ENCODE peak calls at places on chromosomes 16 and 17, in four cellular contexts. N is Peyer's patch, Z is uterus, Q is neural progenitor cell. D is an unnamed sample.
A peak's percentile ranks its signal among the peaks of the same experiment; 100 is the strongest.

GRCh38 chr16:62064173-62064572 is 27.9 kb upstream of the CDH8 start:
- DNase-seq in N (no peak), Z (no peak), Q (no peak), D (no peak)

GRCh38 chr17:70313450-70313849 is 144.1 kb downstream of the KCNJ2 start:
- DNase-seq in N (no peak), Z (no peak), Q (no peak), D (no peak)

GRCh38 chr17:38658741-38659345 is 15.9 kb downstream of the EPOP start:
- DNase-seq in N (no peak), Z (no peak), Q (no peak), D (no peak)

GRCh38 chr17:73707358-73707757 is 63.1 kb upstream of the SDK2 start:
- DNase-seq in N (no peak), Z (no peak), Q (no peak), D (no peak)

GRCh38 chr17:62666801-62667591 is 39.5 kb downstream of the MRC2 start:
- DNase-seq in N (no peak), Z (no peak), Q (no peak), D (no peak)

GRCh38 chr17:82602986-82603385 is 45.3 kb downstream of the WDR45B start:
- DNase-seq in N (no peak), Z (no peak), Q (no peak), D (no peak)

GRCh38 chr17:37179893-37180292 is 195.9 kb upstream of the C17orf78 start:
- DNase-seq in N (no peak), Z (no peak), Q (no peak), D (no peak)

GRCh38 chr16:64365448-64365858 is 756.4 kb downstream of the CDH11 start:
- DNase-seq in N (no peak), Z (no peak), Q (no peak), D (no peak)

GRCh38 chr16:50495673-50496072 is 52.5 kb upstream of the NKD1 start:
- DNase-seq in N (no peak), Z (no peak), Q (no peak), D (no peak)

GRCh38 chr17:2262146-2262587 is 41.4 kb downstream of the SMG6 start:
- DNase-seq in N (peak; percentile 14), Z (no peak), Q (no peak), D (no peak)

GRCh38 chr16:88430524-88431446 is 22.3 kb upstream of the ZFPM1 start:
- DNase-seq in N (peak; percentile 80), Z (no peak), Q (no peak), D (peak; percentile 47)

GRCh38 chr16:53744449-53744848 is 40.5 kb downstream of the FTO start:
- DNase-seq in N (no peak), Z (no peak), Q (no peak), D (peak; percentile 59)

GRCh38 chr16:27174007-27174406 is 29.3 kb upstream of the KDM8 start:
- DNase-seq in N (peak; percentile 77), Z (no peak), Q (no peak), D (peak; percentile 22)

GRCh38 chr17:57418463-57419246 is 162.3 kb downstream of the MSI2 start:
- DNase-seq in N (no peak), Z (no peak), Q (no peak), D (no peak)

GRCh38 chr16:69143116-69143515 is 10.7 kb downstream of the UTP4 start:
- DNase-seq in N (no peak), Z (no peak), Q (peak; percentile 7), D (no peak)

GRCh38 chr17:21304091-21304490 is 19.6 kb downstream of the MAP2K3 start:
- DNase-seq in N (peak; percentile 45), Z (peak; percentile 15), Q (no peak), D (no peak)

GRCh38 chr16:59274141-59274540 is 540.0 kb upstream of the GOT2 start:
- DNase-seq in N (no peak), Z (no peak), Q (no peak), D (no peak)

GRCh38 chr16:30723725-30724355 is 24.4 kb upstream of the PHKG2 start:
- DNase-seq in N (peak; percentile 42), Z (no peak), Q (no peak), D (no peak)

GRCh38 chr17:1931759-1932579 is 93.2 kb downstream of the RTN4RL1 start:
- DNase-seq in N (no peak), Z (no peak), Q (peak; percentile 92), D (no peak)

GRCh38 chr16:75256059-75256870 is 4.8 kb upstream of the BCAR1 start:
- DNase-seq in N (no peak), Z (peak; percentile 45), Q (no peak), D (no peak)

GRCh38 chr16:62940573-62940972 is 904.3 kb upstream of the CDH8 start:
- DNase-seq in N (no peak), Z (no peak), Q (peak; percentile 6), D (no peak)

GRCh38 chr16:83095926-83096692 is 469.3 kb downstream of the CDH13 start:
- DNase-seq in N (peak; percentile 68), Z (no peak), Q (no peak), D (no peak)

GRCh38 chr16:81008151-81008789 is 1.3 kb downstream of the CENPN start:
- DNase-seq in N (peak; percentile 51), Z (peak; percentile 17), Q (no peak), D (no peak)

GRCh38 chr16:19114359-19115147 is 789 bp downstream of the ITPRIPL2 start:
- DNase-seq in N (peak; percentile 78), Z (peak; percentile 76), Q (peak; percentile 44), D (no peak)

GRCh38 chr16:70805380-70805779 is 4.4 kb upstream of the VAC14 start:
- DNase-seq in N (no peak), Z (no peak), Q (no peak), D (no peak)

GRCh38 chr16:61576476-61576875 is 459.8 kb downstream of the CDH8 start:
- DNase-seq in N (no peak), Z (no peak), Q (no peak), D (no peak)

GRCh38 chr17:49341356-49341755 is 20.7 kb downstream of the ZNF652 start:
- DNase-seq in N (no peak), Z (no peak), Q (no peak), D (no peak)

GRCh38 chr16:30786115-30786935 is 680 bp downstream of the ZNF629 start:
- DNase-seq in N (no peak), Z (no peak), Q (peak; percentile 71), D (no peak)

GRCh38 chr16:73093146-73094144 is 45.5 kb upstream of the ZFHX3 start:
- DNase-seq in N (no peak), Z (no peak), Q (no peak), D (no peak)

GRCh38 chr17:6098050-6098449 is 27.9 kb downstream of the WSCD1 start:
- DNase-seq in N (no peak), Z (no peak), Q (no peak), D (no peak)

GRCh38 chr17:64574646-64575045 is 67.9 kb downstream of the CEP95 start:
- DNase-seq in N (no peak), Z (no peak), Q (no peak), D (no peak)

DNA sequence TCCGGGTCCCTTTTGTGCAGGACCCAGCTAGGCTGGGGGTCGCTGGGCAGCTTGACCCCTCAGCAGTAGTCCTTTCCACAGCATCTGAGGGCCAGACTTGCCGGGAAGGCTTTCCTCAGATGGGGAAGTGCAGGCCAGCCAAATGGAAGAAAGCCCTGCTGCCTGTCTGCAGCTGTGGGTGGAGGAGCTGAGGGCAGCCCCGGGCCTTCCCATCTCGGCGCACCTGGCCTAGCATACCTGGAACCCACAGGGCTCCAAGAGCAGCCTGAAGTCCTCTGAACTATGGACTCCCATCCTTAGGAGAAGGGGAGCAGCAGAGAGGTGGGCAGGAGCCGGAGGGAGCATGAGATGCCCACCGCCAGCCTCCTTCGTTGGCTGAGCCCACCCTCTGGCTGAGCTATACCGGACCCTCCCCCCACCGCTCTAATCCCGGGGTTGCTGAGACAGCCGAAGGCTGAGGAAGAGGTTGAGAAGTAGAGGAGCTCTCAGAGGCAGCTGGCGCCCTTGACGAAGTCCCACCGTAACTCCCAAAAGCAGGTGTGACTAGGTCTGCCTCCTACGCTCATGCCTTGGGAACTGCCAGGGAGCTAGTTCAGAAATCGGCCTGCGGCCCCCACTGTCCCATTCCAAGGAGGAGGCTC is 13.2 kb downstream of the UBALD2 start:
- DNase-seq in N (no peak), Z (no peak), Q (no peak), D (no peak)
- H3K27ac ChIP-seq in N (no peak overlapping the region), Z (no peak overlapping the region), Q (no peak overlapping the region), D (no peak overlapping the region)

DNA sequence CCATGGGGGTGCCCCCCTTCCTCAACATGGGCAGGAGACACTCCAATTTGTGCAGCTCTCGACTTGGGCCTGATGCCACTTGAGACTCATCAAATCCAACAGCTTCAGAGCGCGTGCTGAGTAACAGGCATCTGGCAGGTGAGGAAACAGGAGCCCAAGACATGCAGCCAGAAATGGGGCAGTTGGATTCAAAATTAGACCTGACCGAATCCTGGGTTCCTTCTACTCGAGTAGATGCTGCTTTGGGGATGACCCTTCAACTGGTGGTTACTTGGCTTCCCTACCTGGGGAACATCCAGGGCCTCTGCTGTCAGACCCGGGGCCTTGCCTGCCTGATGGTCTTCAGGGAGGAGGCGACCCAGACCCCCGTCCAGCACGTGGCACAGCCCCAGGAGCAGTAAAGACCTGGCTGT is 488 bp upstream of the NTN3 start:
- DNase-seq in N (no peak), Z (no peak), Q (no peak), D (no peak)
- H3K4me1 ChIP-seq in N (no peaks in the 10 kb centered on the region), Z (no peaks in the 10 kb centered on the region), Q (peaks cover 40% of the 10 kb centered on the region), D (peaks cover 48% of the 10 kb centered on the region)

GRCh38 chr17:75031972-75032895 is 14.5 kb downstream of the ATP5PD start:
- DNase-seq in N (peak; percentile 86), Z (peak; percentile 88), Q (peak; percentile 40), D (peak; percentile 62)

GRCh38 chr17:75033346-75034235 is 13.2 kb downstream of the ATP5PD start:
- DNase-seq in N (peak; percentile 94), Z (peak; percentile 97), Q (peak; percentile 95), D (peak; percentile 85)

GRCh38 chr17:75034236-75034908 is 12.4 kb downstream of the ATP5PD start:
- DNase-seq in N (peak; percentile 93), Z (peak; percentile 93), Q (peak; percentile 94), D (peak; percentile 87)

GRCh38 chr17:75030161-75030560 is 16.6 kb downstream of the ATP5PD start:
- DNase-seq in N (no peak), Z (no peak), Q (no peak), D (no peak)

DNA sequence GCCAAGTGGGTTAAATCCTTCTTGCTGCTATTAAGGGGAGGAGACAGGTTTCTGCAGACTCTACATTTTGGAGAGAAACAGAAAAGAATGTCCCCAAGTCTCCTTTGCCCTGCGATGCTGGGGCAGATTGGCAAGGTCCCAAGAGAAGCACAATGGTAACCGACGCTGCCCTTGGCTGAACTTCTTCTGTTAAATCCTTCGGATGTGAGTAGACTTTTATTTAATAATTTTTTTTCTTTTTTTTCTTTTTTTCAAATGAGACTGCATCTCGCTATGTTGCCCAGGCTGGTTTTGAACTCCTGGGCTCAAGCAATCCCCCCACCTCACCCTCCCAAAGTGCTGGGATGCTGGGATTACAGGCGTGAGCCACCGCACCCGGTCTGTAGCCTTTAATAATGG is 13.9 kb downstream of the ATP5PD start:
- DNase-seq in N (no peak), Z (peak; percentile 52), Q (no peak), D (no peak)
- H3K27ac ChIP-seq in N (peak overlapping the region; percentile 28), Z (peak overlapping the region; percentile 100), Q (no peak overlapping the region), D (peak overlapping the region; percentile 53)

GRCh38 chr17:46127524-46127923 is 65.7 kb downstream of the KANSL1 start:
- DNase-seq in N (no peak), Z (no peak), Q (no peak), D (no peak)
- H3K4me1 ChIP-seq in N (no peaks in the 10 kb centered on the region), Z (peaks cover 11% of the 10 kb centered on the region), Q (peaks cover 57% of the 10 kb centered on the region), D (peaks cover 66% of the 10 kb centered on the region)

GRCh38 chr17:31907342-31907975 is 6.0 kb upstream of the UTP6 start:
- DNase-seq in N (no peak), Z (peak; percentile 55), Q (no peak), D (no peak)
- H3K27ac ChIP-seq in N (no peak overlapping the region), Z (no peak overlapping the region), Q (no peak overlapping the region), D (no peak overlapping the region)